ENCODE peak calls at places on chromosomes 6 and 20, in seven cellular contexts. N, O, Y, I, J, B and W are unnamed samples.

GRCh38 chr6:111812080-111813038 is 60.9 kb downstream of the FYN start:
- DNase-seq in N (no peak), J (no peak), O (no peak), Y (no peak), B (no peak), I (no peak), W (no peak)

GRCh38 chr20:38685853-38686473 is 38.3 kb upstream of the SLC32A1 start:
- DNase-seq in Y (no peak), I (no peak), N (no peak), B (peak; percentile 63), J (peak; percentile 55), O (no peak), W (no peak)

GRCh38 chr6:2396856-2397640 is 151.6 kb upstream of the GMDS start:
- DNase-seq in O (no peak), J (no peak), B (no peak), N (no peak), I (no peak), Y (no peak), W (no peak)

GRCh38 chr6:139981810-139982550 is 607.5 kb upstream of the CITED2 start:
- DNase-seq in I (no peak), O (no peak), Y (no peak), B (no peak), N (no peak), J (no peak), W (no peak)

GRCh38 chr6:113457156-113457555 is 400.0 kb upstream of the MARCKS start:
- DNase-seq in I (no peak), J (no peak), N (no peak), B (no peak), Y (no peak), O (no peak), W (no peak)

GRCh38 chr6:147053311-147053921 is 150.8 kb upstream of the STXBP5 start:
- DNase-seq in N (no peak), J (no peak), O (no peak), Y (no peak), I (peak; percentile 34), B (no peak), W (no peak)

GRCh38 chr6:107646176-107646575 is 156.3 kb downstream of the SOBP start:
- DNase-seq in B (no peak), N (no peak), Y (no peak), O (no peak), I (no peak), J (no peak), W (no peak)

GRCh38 chr20:19070036-19070435 is 142.4 kb upstream of the SLC24A3 start:
- DNase-seq in O (no peak), Y (no peak), N (no peak), J (no peak), B (no peak), I (no peak), W (no peak)

GRCh38 chr6:33571637-33572316 is 8.3 kb downstream of the BAK1 start:
- DNase-seq in I (no peak), B (no peak), Y (no peak), O (peak; percentile 46), N (no peak), J (peak; percentile 46), W (no peak)

GRCh38 chr6:109834131-109834530 is 143.0 kb downstream of the FIG4 start:
- DNase-seq in I (no peak), J (no peak), B (no peak), N (no peak), O (no peak), Y (no peak), W (no peak)

GRCh38 chr6:93792751-93793150 is 373.4 kb upstream of the EPHA7 start:
- DNase-seq in J (no peak), B (no peak), Y (no peak), O (no peak), I (no peak), N (no peak), W (no peak)

GRCh38 chr20:4202441-4202840 is 187.1 kb upstream of the RNF24 start:
- DNase-seq in I (no peak), Y (no peak), O (no peak), N (no peak), B (no peak), J (no peak), W (no peak)

GRCh38 chr6:46932526-46932925 is 10.8 kb upstream of the ADGRF5 start:
- DNase-seq in Y (no peak), N (no peak), O (no peak), I (no peak), J (no peak), B (no peak), W (no peak)

GRCh38 chr6:99285881-99286280 is 63.6 kb downstream of the FAXC start:
- DNase-seq in Y (no peak), B (no peak), J (no peak), O (no peak), N (no peak), I (no peak), W (no peak)

GRCh38 chr20:650954-651353 is 2.0 kb downstream of the SRXN1 start:
- DNase-seq in I (no peak), B (no peak), N (no peak), O (no peak), Y (no peak), J (no peak), W (no peak)

GRCh38 chr20:61895016-61895415 is 170.7 kb downstream of the TAF4 start:
- DNase-seq in O (no peak), I (no peak), J (no peak), Y (no peak), B (no peak), N (no peak), W (no peak)

GRCh38 chr20:33925867-33926266 is 67.8 kb upstream of the RALY start:
- DNase-seq in Y (no peak), J (no peak), N (no peak), O (no peak), I (no peak), B (no peak), W (no peak)

GRCh38 chr6:112833546-112834215 is 486.6 kb downstream of the RFPL4B start:
- DNase-seq in B (no peak), O (no peak), Y (no peak), N (no peak), I (no peak), J (no peak), W (no peak)

GRCh38 chr6:129353067-129353466 is 356.9 kb downstream of the ARHGAP18 start:
- DNase-seq in J (no peak), B (no peak), Y (no peak), N (no peak), O (no peak), I (no peak), W (no peak)
- TF ChIP-seq TAF1 in J (no peak), B (no peak), Y (no peak), N (no peak), O (no peak), I (no peak), W (no peak)

GRCh38 chr20:34945315-34946077 is 10.1 kb downstream of the GSS start:
- DNase-seq in O (no peak), N (no peak), B (no peak), J (no peak), Y (no peak), I (no peak), W (no peak)

GRCh38 chr20:34941224-34941623 is 14.4 kb downstream of the GSS start:
- DNase-seq in B (no peak), O (no peak), I (no peak), Y (no peak), N (no peak), J (no peak), W (no peak)

GRCh38 chr20:34940126-34940525 is 15.5 kb downstream of the GSS start:
- DNase-seq in J (no peak), Y (no peak), B (no peak), O (no peak), N (no peak), I (no peak), W (no peak)

GRCh38 chr20:34943808-34944568 is 11.6 kb downstream of the GSS start:
- DNase-seq in Y (no peak), J (no peak), N (no peak), B (no peak), I (no peak), O (no peak), W (no peak)

DNA sequence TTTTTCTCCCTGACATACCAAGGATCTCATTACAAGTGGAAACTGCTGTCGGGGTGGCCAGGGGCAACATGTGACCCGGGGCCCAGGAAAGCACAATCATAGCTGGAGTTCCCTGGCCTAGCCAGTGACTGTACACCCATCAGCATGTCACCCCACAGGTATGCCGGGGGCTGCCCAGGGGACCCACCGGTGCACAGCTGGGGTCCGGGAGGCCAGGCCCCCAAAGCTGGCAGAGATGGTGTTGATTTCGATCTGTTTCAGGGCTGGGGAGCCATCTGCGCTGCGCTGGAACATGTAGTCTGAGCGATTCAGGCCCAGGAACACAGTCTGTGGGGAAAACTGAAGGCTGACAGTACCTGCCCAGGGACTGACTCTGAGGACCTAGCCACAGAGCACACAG is 13.3 kb downstream of the GSS start:
- DNase-seq in O (no peak), N (no peak), B (no peak), Y (no peak), I (no peak), J (no peak), W (no peak)
- TF ChIP-seq TAF1 in O (no peak), N (no peak), B (no peak), Y (no peak), I (no peak), J (no peak), W (no peak)

GRCh38 chr20:16527438-16527837 is 45.8 kb downstream of the KIF16B start:
- DNase-seq in I (no peak), N (no peak), Y (no peak), J (no peak), O (no peak), B (no peak), W (no peak)

GRCh38 chr20:16530201-16530681 is 43.0 kb downstream of the KIF16B start:
- DNase-seq in B (peak; percentile 26), J (no peak), O (no peak), N (no peak), I (no peak), Y (no peak), W (no peak)

GRCh38 chr20:16526433-16527380 is 46.5 kb downstream of the KIF16B start:
- DNase-seq in Y (no peak), N (no peak), J (no peak), B (no peak), I (no peak), O (no peak), W (no peak)

GRCh38 chr20:16531485-16531884 is 41.8 kb downstream of the KIF16B start:
- DNase-seq in B (no peak), O (no peak), J (no peak), N (no peak), I (no peak), Y (no peak), W (no peak)

GRCh38 chr20:16528078-16528477 is 45.2 kb downstream of the KIF16B start:
- DNase-seq in Y (no peak), N (no peak), J (peak; percentile 26), B (peak; percentile 80), O (no peak), I (no peak), W (no peak)
- TF ChIP-seq TAF1 in Y (no peak), N (no peak), J (no peak), B (no peak), O (no peak), I (no peak), W (no peak)

DNA sequence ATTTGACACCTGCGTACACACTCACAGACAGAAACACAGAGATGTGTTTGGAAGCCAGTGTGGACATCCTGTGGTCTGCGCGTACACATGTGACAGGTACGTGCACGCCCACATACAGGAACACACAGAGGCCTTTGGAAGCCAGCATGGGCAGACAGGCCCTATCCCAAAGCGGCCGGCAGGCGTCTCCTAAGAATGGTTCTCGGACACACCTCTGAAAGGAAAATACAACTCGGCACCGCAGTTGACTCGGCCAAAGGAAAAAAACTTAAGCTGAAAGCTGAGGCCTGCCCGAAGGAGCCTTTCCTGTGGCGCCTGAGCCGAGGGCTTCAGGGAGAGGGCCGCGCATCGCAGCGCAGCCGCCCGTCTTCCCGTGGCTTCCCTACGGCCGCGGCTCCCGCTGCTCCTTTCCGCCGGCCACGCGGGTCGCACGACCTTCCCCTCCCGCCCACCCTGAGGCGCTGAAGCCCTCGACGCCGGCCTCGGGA is 1.4 kb upstream of the CEP43 start:
- DNase-seq in N (peak; percentile 27), Y (no peak), J (peak; percentile 63), O (peak; percentile 65), B (peak; percentile 83), I (no peak), W (no peak)
- TF ChIP-seq TAF1 in N (no peak), Y (peak; percentile 10), J (no peak), O (no peak), B (no peak), I (no peak), W (no peak)